ENCODE peak calls at places on chromosomes 13 and 19, in six cellular contexts. Z is activated T-helper 2 cell treated with anti-CD3 and anti-CD28 coated beads, Interferon-gamma antibody, Interleukin-2, Interleukin-4, amounts not matched to agents 10 μg/mL and 5 μg/mL and 100 μg/mL, durations not matched to agents 14 hours and 24 hours and 36 hours; T is NT2/D1; Q is colonic mucosa; N is AG08396; J is right cardiac atrium. M is an unnamed sample.

GRCh38 chr13:33611016-33611805 is 206.7 kb upstream of the RFC3 start:
- DNase-seq in Q (no peak), J (peak), T (no peak), N (peak), Z (no peak), M (peak)

GRCh38 chr13:41513600-41513999 is 56.2 kb downstream of the RGCC start:
- DNase-seq in N (no peak), Q (no peak), J (no peak), T (no peak), Z (no peak), M (no peak)

GRCh38 chr19:29806098-29806866 is 5.5 kb upstream of the CCNE1 start:
- DNase-seq in T (no peak), Q (peak), Z (no peak), N (peak), J (peak), M (peak)

GRCh38 chr19:32647361-32647760 is 27.6 kb downstream of the ANKRD27 start:
- DNase-seq in T (no peak), Q (no peak), J (no peak), Z (no peak), N (no peak), M (no peak)

GRCh38 chr13:79096099-79096498 is 310.0 kb downstream of the RBM26 start:
- DNase-seq in Z (no peak), N (no peak), J (no peak), Q (no peak), T (no peak), M (no peak)

GRCh38 chr19:33409035-33409434 is 35.5 kb downstream of the CEBPG start:
- DNase-seq in Z (no peak), N (no peak), T (no peak), Q (no peak), J (peak), M (peak)

GRCh38 chr19:40521276-40521675 is 54.5 kb downstream of the SPTBN4 start:
- DNase-seq in Q (no peak), Z (no peak), J (no peak), N (no peak), T (no peak), M (no peak)

GRCh38 chr13:113448885-113449692 is 4.2 kb downstream of the ADPRHL1 start:
- DNase-seq in Q (peak), J (no peak), T (no peak), N (no peak), Z (peak), M (no peak)

GRCh38 chr19:52789440-52789839 is 2.8 kb upstream of the ZNF600 start:
- DNase-seq in Z (no peak), Q (no peak), N (no peak), J (no peak), T (no peak), M (no peak)

GRCh38 chr19:14006085-14006765 is at the start of gene RFX1:
- DNase-seq in Q (peak), T (peak), J (peak), Z (peak), N (peak), M (peak)

GRCh38 chr19:18456974-18457373 is 19.0 kb upstream of the ISYNA1 start:
- DNase-seq in Q (no peak), Z (no peak), T (no peak), J (peak), N (peak), M (peak)

M was measured in left ventricle myocardium superior.